ENCODE peak calls at places on chromosomes 6 and 20, in nine cellular contexts. One of them, this sample, is unnamed.

GRCh38 chr20:23435675-23436539 is 3.6 kb upstream of the CSTL1 start:
- DNase-seq in RCC 7860: no peak
- DNase-seq in activated CD4-positive, alpha-beta T cell treated with anti-CD3 and anti-CD28 coated beads, Interleukin-2, amount 50 U/mL, for 24 hours: no peak
- DNase-seq in kidney glomerular epithelial cell: no peak
- DNase-seq in activated effector memory CD4-positive, alpha-beta T cell treated with anti-CD3 and anti-CD28 coated beads, Interleukin-2, amount 50 U/mL, for 16 hours: no peak
- DNase-seq in RPMI7951: peak
- DNase-seq in heart left ventricle: no peak
- DNase-seq in stimulated activated CD8-positive, alpha-beta memory T cell treated with anti-CD3 and anti-CD28 coated beads, Interleukin-12 subunit alpha, Interleukin-12 subunit beta, amount 100 ng/mL, for 4 hours: no peak
- DNase-seq in naive B cell: no peak
- DNase-seq in this sample: no peak

GRCh38 chr6:102356170-102356569 is 962.7 kb downstream of the GRIK2 start:
- DNase-seq in heart left ventricle: no peak
- DNase-seq in kidney glomerular epithelial cell: no peak
- DNase-seq in activated CD4-positive, alpha-beta T cell treated with anti-CD3 and anti-CD28 coated beads, Interleukin-2, amount 50 U/mL, for 24 hours: no peak
- DNase-seq in RCC 7860: no peak
- DNase-seq in stimulated activated CD8-positive, alpha-beta memory T cell treated with anti-CD3 and anti-CD28 coated beads, Interleukin-12 subunit alpha, Interleukin-12 subunit beta, amount 100 ng/mL, for 4 hours: no peak
- DNase-seq in RPMI7951: no peak
- DNase-seq in activated effector memory CD4-positive, alpha-beta T cell treated with anti-CD3 and anti-CD28 coated beads, Interleukin-2, amount 50 U/mL, for 16 hours: no peak
- DNase-seq in naive B cell: no peak
- DNase-seq in this sample: no peak

GRCh38 chr6:17193376-17193775 is 87.8 kb upstream of the RBM24 start:
- DNase-seq in RCC 7860: no peak
- DNase-seq in RPMI7951: no peak
- DNase-seq in naive B cell: no peak
- DNase-seq in heart left ventricle: no peak
- DNase-seq in activated effector memory CD4-positive, alpha-beta T cell treated with anti-CD3 and anti-CD28 coated beads, Interleukin-2, amount 50 U/mL, for 16 hours: no peak
- DNase-seq in stimulated activated CD8-positive, alpha-beta memory T cell treated with anti-CD3 and anti-CD28 coated beads, Interleukin-12 subunit alpha, Interleukin-12 subunit beta, amount 100 ng/mL, for 4 hours: no peak
- DNase-seq in kidney glomerular epithelial cell: no peak
- DNase-seq in activated CD4-positive, alpha-beta T cell treated with anti-CD3 and anti-CD28 coated beads, Interleukin-2, amount 50 U/mL, for 24 hours: no peak
- DNase-seq in this sample: no peak

GRCh38 chr6:11389977-11390376 is 147.6 kb upstream of the TMEM170B start:
- DNase-seq in activated effector memory CD4-positive, alpha-beta T cell treated with anti-CD3 and anti-CD28 coated beads, Interleukin-2, amount 50 U/mL, for 16 hours: no peak
- DNase-seq in stimulated activated CD8-positive, alpha-beta memory T cell treated with anti-CD3 and anti-CD28 coated beads, Interleukin-12 subunit alpha, Interleukin-12 subunit beta, amount 100 ng/mL, for 4 hours: no peak
- DNase-seq in RCC 7860: no peak
- DNase-seq in kidney glomerular epithelial cell: no peak
- DNase-seq in heart left ventricle: peak
- DNase-seq in activated CD4-positive, alpha-beta T cell treated with anti-CD3 and anti-CD28 coated beads, Interleukin-2, amount 50 U/mL, for 24 hours: no peak
- DNase-seq in RPMI7951: peak
- DNase-seq in naive B cell: no peak
- DNase-seq in this sample: no peak

GRCh38 chr6:40427196-40427595 is 160.0 kb downstream of the LRFN2 start:
- DNase-seq in activated CD4-positive, alpha-beta T cell treated with anti-CD3 and anti-CD28 coated beads, Interleukin-2, amount 50 U/mL, for 24 hours: no peak
- DNase-seq in activated effector memory CD4-positive, alpha-beta T cell treated with anti-CD3 and anti-CD28 coated beads, Interleukin-2, amount 50 U/mL, for 16 hours: no peak
- DNase-seq in RCC 7860: no peak
- DNase-seq in heart left ventricle: no peak
- DNase-seq in kidney glomerular epithelial cell: no peak
- DNase-seq in RPMI7951: no peak
- DNase-seq in naive B cell: no peak
- DNase-seq in stimulated activated CD8-positive, alpha-beta memory T cell treated with anti-CD3 and anti-CD28 coated beads, Interleukin-12 subunit alpha, Interleukin-12 subunit beta, amount 100 ng/mL, for 4 hours: no peak
- DNase-seq in this sample: no peak

GRCh38 chr6:705047-705446 is 12.1 kb upstream of the EXOC2 start:
- DNase-seq in activated CD4-positive, alpha-beta T cell treated with anti-CD3 and anti-CD28 coated beads, Interleukin-2, amount 50 U/mL, for 24 hours: no peak
- DNase-seq in RPMI7951: no peak
- DNase-seq in heart left ventricle: no peak
- DNase-seq in naive B cell: no peak
- DNase-seq in stimulated activated CD8-positive, alpha-beta memory T cell treated with anti-CD3 and anti-CD28 coated beads, Interleukin-12 subunit alpha, Interleukin-12 subunit beta, amount 100 ng/mL, for 4 hours: no peak
- DNase-seq in kidney glomerular epithelial cell: no peak
- DNase-seq in RCC 7860: no peak
- DNase-seq in activated effector memory CD4-positive, alpha-beta T cell treated with anti-CD3 and anti-CD28 coated beads, Interleukin-2, amount 50 U/mL, for 16 hours: no peak
- DNase-seq in this sample: no peak

GRCh38 chr6:2434116-2434515 is 188.7 kb upstream of the GMDS start:
- DNase-seq in naive B cell: no peak
- DNase-seq in stimulated activated CD8-positive, alpha-beta memory T cell treated with anti-CD3 and anti-CD28 coated beads, Interleukin-12 subunit alpha, Interleukin-12 subunit beta, amount 100 ng/mL, for 4 hours: no peak
- DNase-seq in kidney glomerular epithelial cell: peak
- DNase-seq in activated effector memory CD4-positive, alpha-beta T cell treated with anti-CD3 and anti-CD28 coated beads, Interleukin-2, amount 50 U/mL, for 16 hours: no peak
- DNase-seq in RCC 7860: peak
- DNase-seq in RPMI7951: no peak
- DNase-seq in activated CD4-positive, alpha-beta T cell treated with anti-CD3 and anti-CD28 coated beads, Interleukin-2, amount 50 U/mL, for 24 hours: no peak
- DNase-seq in heart left ventricle: no peak
- DNase-seq in this sample: no peak

GRCh38 chr6:78947962-78948361 is 80.6 kb downstream of the IRAK1BP1 start:
- DNase-seq in stimulated activated CD8-positive, alpha-beta memory T cell treated with anti-CD3 and anti-CD28 coated beads, Interleukin-12 subunit alpha, Interleukin-12 subunit beta, amount 100 ng/mL, for 4 hours: no peak
- DNase-seq in RPMI7951: peak
- DNase-seq in activated effector memory CD4-positive, alpha-beta T cell treated with anti-CD3 and anti-CD28 coated beads, Interleukin-2, amount 50 U/mL, for 16 hours: no peak
- DNase-seq in activated CD4-positive, alpha-beta T cell treated with anti-CD3 and anti-CD28 coated beads, Interleukin-2, amount 50 U/mL, for 24 hours: no peak
- DNase-seq in kidney glomerular epithelial cell: peak
- DNase-seq in RCC 7860: no peak
- DNase-seq in heart left ventricle: no peak
- DNase-seq in naive B cell: no peak
- DNase-seq in this sample: no peak

GRCh38 chr6:89792881-89793280 is 26.7 kb downstream of the MDN1 start:
- DNase-seq in RPMI7951: peak
- DNase-seq in RCC 7860: peak
- DNase-seq in activated CD4-positive, alpha-beta T cell treated with anti-CD3 and anti-CD28 coated beads, Interleukin-2, amount 50 U/mL, for 24 hours: no peak
- DNase-seq in activated effector memory CD4-positive, alpha-beta T cell treated with anti-CD3 and anti-CD28 coated beads, Interleukin-2, amount 50 U/mL, for 16 hours: no peak
- DNase-seq in kidney glomerular epithelial cell: peak
- DNase-seq in stimulated activated CD8-positive, alpha-beta memory T cell treated with anti-CD3 and anti-CD28 coated beads, Interleukin-12 subunit alpha, Interleukin-12 subunit beta, amount 100 ng/mL, for 4 hours: no peak
- DNase-seq in heart left ventricle: peak
- DNase-seq in naive B cell: no peak
- DNase-seq in this sample: no peak

GRCh38 chr6:134936927-134937326 is 13.0 kb downstream of the ALDH8A1 start:
- DNase-seq in RCC 7860: peak
- DNase-seq in stimulated activated CD8-positive, alpha-beta memory T cell treated with anti-CD3 and anti-CD28 coated beads, Interleukin-12 subunit alpha, Interleukin-12 subunit beta, amount 100 ng/mL, for 4 hours: no peak
- DNase-seq in kidney glomerular epithelial cell: peak
- DNase-seq in heart left ventricle: no peak
- DNase-seq in activated CD4-positive, alpha-beta T cell treated with anti-CD3 and anti-CD28 coated beads, Interleukin-2, amount 50 U/mL, for 24 hours: no peak
- DNase-seq in naive B cell: no peak
- DNase-seq in RPMI7951: peak
- DNase-seq in activated effector memory CD4-positive, alpha-beta T cell treated with anti-CD3 and anti-CD28 coated beads, Interleukin-2, amount 50 U/mL, for 16 hours: no peak
- DNase-seq in this sample: no peak

GRCh38 chr20:40657526-40657925 is 31.5 kb downstream of the MAFB start:
- DNase-seq in activated CD4-positive, alpha-beta T cell treated with anti-CD3 and anti-CD28 coated beads, Interleukin-2, amount 50 U/mL, for 24 hours: no peak
- DNase-seq in stimulated activated CD8-positive, alpha-beta memory T cell treated with anti-CD3 and anti-CD28 coated beads, Interleukin-12 subunit alpha, Interleukin-12 subunit beta, amount 100 ng/mL, for 4 hours: no peak
- DNase-seq in heart left ventricle: no peak
- DNase-seq in kidney glomerular epithelial cell: no peak
- DNase-seq in RPMI7951: no peak
- DNase-seq in RCC 7860: no peak
- DNase-seq in naive B cell: no peak
- DNase-seq in activated effector memory CD4-positive, alpha-beta T cell treated with anti-CD3 and anti-CD28 coated beads, Interleukin-2, amount 50 U/mL, for 16 hours: no peak
- DNase-seq in this sample: no peak

GRCh38 chr6:155103816-155104366 is 108.8 kb downstream of the TIAM2 start:
- DNase-seq in naive B cell: no peak
- DNase-seq in RCC 7860: peak
- DNase-seq in stimulated activated CD8-positive, alpha-beta memory T cell treated with anti-CD3 and anti-CD28 coated beads, Interleukin-12 subunit alpha, Interleukin-12 subunit beta, amount 100 ng/mL, for 4 hours: peak
- DNase-seq in kidney glomerular epithelial cell: peak
- DNase-seq in heart left ventricle: no peak
- DNase-seq in activated CD4-positive, alpha-beta T cell treated with anti-CD3 and anti-CD28 coated beads, Interleukin-2, amount 50 U/mL, for 24 hours: no peak
- DNase-seq in activated effector memory CD4-positive, alpha-beta T cell treated with anti-CD3 and anti-CD28 coated beads, Interleukin-2, amount 50 U/mL, for 16 hours: peak
- DNase-seq in RPMI7951: peak
- DNase-seq in this sample: no peak

GRCh38 chr20:57514273-57514751 is 10.6 kb downstream of the CTCFL start:
- DNase-seq in RPMI7951: peak
- DNase-seq in heart left ventricle: peak
- DNase-seq in activated CD4-positive, alpha-beta T cell treated with anti-CD3 and anti-CD28 coated beads, Interleukin-2, amount 50 U/mL, for 24 hours: no peak
- DNase-seq in kidney glomerular epithelial cell: peak
- DNase-seq in activated effector memory CD4-positive, alpha-beta T cell treated with anti-CD3 and anti-CD28 coated beads, Interleukin-2, amount 50 U/mL, for 16 hours: no peak
- DNase-seq in RCC 7860: peak
- DNase-seq in stimulated activated CD8-positive, alpha-beta memory T cell treated with anti-CD3 and anti-CD28 coated beads, Interleukin-12 subunit alpha, Interleukin-12 subunit beta, amount 100 ng/mL, for 4 hours: no peak
- DNase-seq in naive B cell: no peak
- DNase-seq in this sample: peak

GRCh38 chr6:41967312-41968287 is 26.0 kb upstream of the CCND3 start:
- DNase-seq in activated CD4-positive, alpha-beta T cell treated with anti-CD3 and anti-CD28 coated beads, Interleukin-2, amount 50 U/mL, for 24 hours: no peak
- DNase-seq in activated effector memory CD4-positive, alpha-beta T cell treated with anti-CD3 and anti-CD28 coated beads, Interleukin-2, amount 50 U/mL, for 16 hours: no peak
- DNase-seq in RPMI7951: no peak
- DNase-seq in kidney glomerular epithelial cell: peak
- DNase-seq in RCC 7860: peak
- DNase-seq in naive B cell: no peak
- DNase-seq in stimulated activated CD8-positive, alpha-beta memory T cell treated with anti-CD3 and anti-CD28 coated beads, Interleukin-12 subunit alpha, Interleukin-12 subunit beta, amount 100 ng/mL, for 4 hours: no peak
- DNase-seq in heart left ventricle: no peak
- DNase-seq in this sample: no peak

GRCh38 chr6:69813508-69813907 is 16.7 kb upstream of the LMBRD1 start:
- DNase-seq in naive B cell: peak
- DNase-seq in activated effector memory CD4-positive, alpha-beta T cell treated with anti-CD3 and anti-CD28 coated beads, Interleukin-2, amount 50 U/mL, for 16 hours: no peak
- DNase-seq in stimulated activated CD8-positive, alpha-beta memory T cell treated with anti-CD3 and anti-CD28 coated beads, Interleukin-12 subunit alpha, Interleukin-12 subunit beta, amount 100 ng/mL, for 4 hours: no peak
- DNase-seq in heart left ventricle: no peak
- DNase-seq in RPMI7951: no peak
- DNase-seq in kidney glomerular epithelial cell: no peak
- DNase-seq in RCC 7860: no peak
- DNase-seq in activated CD4-positive, alpha-beta T cell treated with anti-CD3 and anti-CD28 coated beads, Interleukin-2, amount 50 U/mL, for 24 hours: no peak
- DNase-seq in this sample: no peak

GRCh38 chr6:88367248-88367647 is 201.1 kb upstream of the CNR1 start:
- DNase-seq in kidney glomerular epithelial cell: no peak
- DNase-seq in activated CD4-positive, alpha-beta T cell treated with anti-CD3 and anti-CD28 coated beads, Interleukin-2, amount 50 U/mL, for 24 hours: no peak
- DNase-seq in heart left ventricle: no peak
- DNase-seq in stimulated activated CD8-positive, alpha-beta memory T cell treated with anti-CD3 and anti-CD28 coated beads, Interleukin-12 subunit alpha, Interleukin-12 subunit beta, amount 100 ng/mL, for 4 hours: no peak
- DNase-seq in RCC 7860: no peak
- DNase-seq in naive B cell: no peak
- DNase-seq in activated effector memory CD4-positive, alpha-beta T cell treated with anti-CD3 and anti-CD28 coated beads, Interleukin-2, amount 50 U/mL, for 16 hours: no peak
- DNase-seq in RPMI7951: no peak
- DNase-seq in this sample: no peak

GRCh38 chr6:157725836-157726235 is 97.2 kb upstream of the SNX9 start:
- DNase-seq in stimulated activated CD8-positive, alpha-beta memory T cell treated with anti-CD3 and anti-CD28 coated beads, Interleukin-12 subunit alpha, Interleukin-12 subunit beta, amount 100 ng/mL, for 4 hours: no peak
- DNase-seq in activated CD4-positive, alpha-beta T cell treated with anti-CD3 and anti-CD28 coated beads, Interleukin-2, amount 50 U/mL, for 24 hours: no peak
- DNase-seq in naive B cell: no peak
- DNase-seq in heart left ventricle: no peak
- DNase-seq in RCC 7860: no peak
- DNase-seq in activated effector memory CD4-positive, alpha-beta T cell treated with anti-CD3 and anti-CD28 coated beads, Interleukin-2, amount 50 U/mL, for 16 hours: no peak
- DNase-seq in kidney glomerular epithelial cell: no peak
- DNase-seq in RPMI7951: no peak
- DNase-seq in this sample: no peak

GRCh38 chr20:62523473-62524203 is 47.8 kb upstream of the GATA5 start:
- DNase-seq in kidney glomerular epithelial cell: no peak
- DNase-seq in activated effector memory CD4-positive, alpha-beta T cell treated with anti-CD3 and anti-CD28 coated beads, Interleukin-2, amount 50 U/mL, for 16 hours: peak
- DNase-seq in heart left ventricle: no peak
- DNase-seq in RCC 7860: no peak
- DNase-seq in RPMI7951: peak
- DNase-seq in naive B cell: no peak
- DNase-seq in stimulated activated CD8-positive, alpha-beta memory T cell treated with anti-CD3 and anti-CD28 coated beads, Interleukin-12 subunit alpha, Interleukin-12 subunit beta, amount 100 ng/mL, for 4 hours: peak
- DNase-seq in activated CD4-positive, alpha-beta T cell treated with anti-CD3 and anti-CD28 coated beads, Interleukin-2, amount 50 U/mL, for 24 hours: no peak
- DNase-seq in this sample: no peak

GRCh38 chr20:53943522-53944291 is 126.7 kb downstream of the BCAS1 start:
- DNase-seq in stimulated activated CD8-positive, alpha-beta memory T cell treated with anti-CD3 and anti-CD28 coated beads, Interleukin-12 subunit alpha, Interleukin-12 subunit beta, amount 100 ng/mL, for 4 hours: no peak
- DNase-seq in RCC 7860: no peak
- DNase-seq in activated CD4-positive, alpha-beta T cell treated with anti-CD3 and anti-CD28 coated beads, Interleukin-2, amount 50 U/mL, for 24 hours: no peak
- DNase-seq in kidney glomerular epithelial cell: peak
- DNase-seq in activated effector memory CD4-positive, alpha-beta T cell treated with anti-CD3 and anti-CD28 coated beads, Interleukin-2, amount 50 U/mL, for 16 hours: peak
- DNase-seq in heart left ventricle: no peak
- DNase-seq in naive B cell: peak
- DNase-seq in RPMI7951: peak
- DNase-seq in this sample: no peak

GRCh38 chr6:168134399-168135201 is 55.6 kb upstream of the FRMD1 start:
- DNase-seq in activated effector memory CD4-positive, alpha-beta T cell treated with anti-CD3 and anti-CD28 coated beads, Interleukin-2, amount 50 U/mL, for 16 hours: no peak
- DNase-seq in stimulated activated CD8-positive, alpha-beta memory T cell treated with anti-CD3 and anti-CD28 coated beads, Interleukin-12 subunit alpha, Interleukin-12 subunit beta, amount 100 ng/mL, for 4 hours: no peak
- DNase-seq in activated CD4-positive, alpha-beta T cell treated with anti-CD3 and anti-CD28 coated beads, Interleukin-2, amount 50 U/mL, for 24 hours: no peak
- DNase-seq in kidney glomerular epithelial cell: no peak
- DNase-seq in naive B cell: no peak
- DNase-seq in RPMI7951: no peak
- DNase-seq in heart left ventricle: no peak
- DNase-seq in RCC 7860: no peak
- DNase-seq in this sample: no peak

GRCh38 chr20:3783516-3784225 is 2.4 kb upstream of the SPEF1 start:
- DNase-seq in activated CD4-positive, alpha-beta T cell treated with anti-CD3 and anti-CD28 coated beads, Interleukin-2, amount 50 U/mL, for 24 hours: no peak
- DNase-seq in RPMI7951: no peak
- DNase-seq in kidney glomerular epithelial cell: no peak
- DNase-seq in stimulated activated CD8-positive, alpha-beta memory T cell treated with anti-CD3 and anti-CD28 coated beads, Interleukin-12 subunit alpha, Interleukin-12 subunit beta, amount 100 ng/mL, for 4 hours: no peak
- DNase-seq in activated effector memory CD4-positive, alpha-beta T cell treated with anti-CD3 and anti-CD28 coated beads, Interleukin-2, amount 50 U/mL, for 16 hours: no peak
- DNase-seq in heart left ventricle: no peak
- DNase-seq in RCC 7860: no peak
- DNase-seq in naive B cell: no peak
- DNase-seq in this sample: peak

GRCh38 chr20:57432874-57433491 is 41.8 kb downstream of the RBM38 start:
- DNase-seq in RPMI7951: peak
- DNase-seq in activated CD4-positive, alpha-beta T cell treated with anti-CD3 and anti-CD28 coated beads, Interleukin-2, amount 50 U/mL, for 24 hours: peak
- DNase-seq in naive B cell: peak
- DNase-seq in activated effector memory CD4-positive, alpha-beta T cell treated with anti-CD3 and anti-CD28 coated beads, Interleukin-2, amount 50 U/mL, for 16 hours: peak
- DNase-seq in RCC 7860: no peak
- DNase-seq in stimulated activated CD8-positive, alpha-beta memory T cell treated with anti-CD3 and anti-CD28 coated beads, Interleukin-12 subunit alpha, Interleukin-12 subunit beta, amount 100 ng/mL, for 4 hours: peak
- DNase-seq in heart left ventricle: peak
- DNase-seq in kidney glomerular epithelial cell: no peak
- DNase-seq in this sample: peak

GRCh38 chr6:155248021-155249001 is 15.5 kb upstream of the CLDN20 start:
- DNase-seq in activated CD4-positive, alpha-beta T cell treated with anti-CD3 and anti-CD28 coated beads, Interleukin-2, amount 50 U/mL, for 24 hours: no peak
- DNase-seq in kidney glomerular epithelial cell: peak
- DNase-seq in RCC 7860: no peak
- DNase-seq in stimulated activated CD8-positive, alpha-beta memory T cell treated with anti-CD3 and anti-CD28 coated beads, Interleukin-12 subunit alpha, Interleukin-12 subunit beta, amount 100 ng/mL, for 4 hours: no peak
- DNase-seq in activated effector memory CD4-positive, alpha-beta T cell treated with anti-CD3 and anti-CD28 coated beads, Interleukin-2, amount 50 U/mL, for 16 hours: peak
- DNase-seq in RPMI7951: peak
- DNase-seq in naive B cell: no peak
- DNase-seq in heart left ventricle: peak
- DNase-seq in this sample: peak

GRCh38 chr6:87909849-87910248 is 137.8 kb upstream of the SPACA1 start:
- DNase-seq in RPMI7951: peak
- DNase-seq in stimulated activated CD8-positive, alpha-beta memory T cell treated with anti-CD3 and anti-CD28 coated beads, Interleukin-12 subunit alpha, Interleukin-12 subunit beta, amount 100 ng/mL, for 4 hours: no peak
- DNase-seq in RCC 7860: peak
- DNase-seq in activated effector memory CD4-positive, alpha-beta T cell treated with anti-CD3 and anti-CD28 coated beads, Interleukin-2, amount 50 U/mL, for 16 hours: no peak
- DNase-seq in naive B cell: no peak
- DNase-seq in heart left ventricle: no peak
- DNase-seq in activated CD4-positive, alpha-beta T cell treated with anti-CD3 and anti-CD28 coated beads, Interleukin-2, amount 50 U/mL, for 24 hours: no peak
- DNase-seq in kidney glomerular epithelial cell: peak
- DNase-seq in this sample: no peak

GRCh38 chr20:574297-574942 is 30.8 kb upstream of the CSNK2A1 start:
- DNase-seq in kidney glomerular epithelial cell: no peak
- DNase-seq in naive B cell: no peak
- DNase-seq in RCC 7860: no peak
- DNase-seq in activated effector memory CD4-positive, alpha-beta T cell treated with anti-CD3 and anti-CD28 coated beads, Interleukin-2, amount 50 U/mL, for 16 hours: no peak
- DNase-seq in activated CD4-positive, alpha-beta T cell treated with anti-CD3 and anti-CD28 coated beads, Interleukin-2, amount 50 U/mL, for 24 hours: no peak
- DNase-seq in RPMI7951: no peak
- DNase-seq in stimulated activated CD8-positive, alpha-beta memory T cell treated with anti-CD3 and anti-CD28 coated beads, Interleukin-12 subunit alpha, Interleukin-12 subunit beta, amount 100 ng/mL, for 4 hours: no peak
- DNase-seq in heart left ventricle: peak
- DNase-seq in this sample: no peak

GRCh38 chr20:13858496-13859270 is 73.9 kb downstream of the NDUFAF5 start:
- DNase-seq in heart left ventricle: no peak
- DNase-seq in kidney glomerular epithelial cell: no peak
- DNase-seq in RCC 7860: no peak
- DNase-seq in RPMI7951: no peak
- DNase-seq in activated effector memory CD4-positive, alpha-beta T cell treated with anti-CD3 and anti-CD28 coated beads, Interleukin-2, amount 50 U/mL, for 16 hours: no peak
- DNase-seq in naive B cell: no peak
- DNase-seq in stimulated activated CD8-positive, alpha-beta memory T cell treated with anti-CD3 and anti-CD28 coated beads, Interleukin-12 subunit alpha, Interleukin-12 subunit beta, amount 100 ng/mL, for 4 hours: no peak
- DNase-seq in activated CD4-positive, alpha-beta T cell treated with anti-CD3 and anti-CD28 coated beads, Interleukin-2, amount 50 U/mL, for 24 hours: no peak
- DNase-seq in this sample: no peak

GRCh38 chr6:111951439-111952140 is 78.3 kb upstream of the FYN start:
- DNase-seq in RPMI7951: no peak
- DNase-seq in activated CD4-positive, alpha-beta T cell treated with anti-CD3 and anti-CD28 coated beads, Interleukin-2, amount 50 U/mL, for 24 hours: no peak
- DNase-seq in activated effector memory CD4-positive, alpha-beta T cell treated with anti-CD3 and anti-CD28 coated beads, Interleukin-2, amount 50 U/mL, for 16 hours: no peak
- DNase-seq in stimulated activated CD8-positive, alpha-beta memory T cell treated with anti-CD3 and anti-CD28 coated beads, Interleukin-12 subunit alpha, Interleukin-12 subunit beta, amount 100 ng/mL, for 4 hours: no peak
- DNase-seq in naive B cell: no peak
- DNase-seq in kidney glomerular epithelial cell: no peak
- DNase-seq in RCC 7860: no peak
- DNase-seq in heart left ventricle: no peak
- DNase-seq in this sample: no peak

GRCh38 chr20:50005378-50006020 is 22.7 kb downstream of the SNAI1 start:
- DNase-seq in RCC 7860: peak
- DNase-seq in activated CD4-positive, alpha-beta T cell treated with anti-CD3 and anti-CD28 coated beads, Interleukin-2, amount 50 U/mL, for 24 hours: no peak
- DNase-seq in naive B cell: no peak
- DNase-seq in stimulated activated CD8-positive, alpha-beta memory T cell treated with anti-CD3 and anti-CD28 coated beads, Interleukin-12 subunit alpha, Interleukin-12 subunit beta, amount 100 ng/mL, for 4 hours: no peak
- DNase-seq in kidney glomerular epithelial cell: no peak
- DNase-seq in activated effector memory CD4-positive, alpha-beta T cell treated with anti-CD3 and anti-CD28 coated beads, Interleukin-2, amount 50 U/mL, for 16 hours: no peak
- DNase-seq in heart left ventricle: peak
- DNase-seq in RPMI7951: no peak
- DNase-seq in this sample: no peak

GRCh38 chr6:71333700-71334099 is 45.1 kb downstream of the OGFRL1 start:
- DNase-seq in naive B cell: no peak
- DNase-seq in kidney glomerular epithelial cell: peak
- DNase-seq in RPMI7951: peak
- DNase-seq in activated effector memory CD4-positive, alpha-beta T cell treated with anti-CD3 and anti-CD28 coated beads, Interleukin-2, amount 50 U/mL, for 16 hours: no peak
- DNase-seq in RCC 7860: peak
- DNase-seq in stimulated activated CD8-positive, alpha-beta memory T cell treated with anti-CD3 and anti-CD28 coated beads, Interleukin-12 subunit alpha, Interleukin-12 subunit beta, amount 100 ng/mL, for 4 hours: no peak
- DNase-seq in heart left ventricle: no peak
- DNase-seq in activated CD4-positive, alpha-beta T cell treated with anti-CD3 and anti-CD28 coated beads, Interleukin-2, amount 50 U/mL, for 24 hours: no peak
- DNase-seq in this sample: no peak

GRCh38 chr6:32069878-32070515 is 31.8 kb downstream of the CYP21A2 start:
- DNase-seq in activated effector memory CD4-positive, alpha-beta T cell treated with anti-CD3 and anti-CD28 coated beads, Interleukin-2, amount 50 U/mL, for 16 hours: no peak
- DNase-seq in kidney glomerular epithelial cell: no peak
- DNase-seq in naive B cell: no peak
- DNase-seq in RPMI7951: no peak
- DNase-seq in activated CD4-positive, alpha-beta T cell treated with anti-CD3 and anti-CD28 coated beads, Interleukin-2, amount 50 U/mL, for 24 hours: no peak
- DNase-seq in heart left ventricle: no peak
- DNase-seq in RCC 7860: no peak
- DNase-seq in stimulated activated CD8-positive, alpha-beta memory T cell treated with anti-CD3 and anti-CD28 coated beads, Interleukin-12 subunit alpha, Interleukin-12 subunit beta, amount 100 ng/mL, for 4 hours: no peak
- DNase-seq in this sample: no peak

GRCh38 chr20:19976595-19977372 is 40.4 kb upstream of the NAA20 start:
- DNase-seq in activated effector memory CD4-positive, alpha-beta T cell treated with anti-CD3 and anti-CD28 coated beads, Interleukin-2, amount 50 U/mL, for 16 hours: no peak
- DNase-seq in RPMI7951: peak
- DNase-seq in RCC 7860: peak
- DNase-seq in naive B cell: no peak
- DNase-seq in kidney glomerular epithelial cell: peak
- DNase-seq in heart left ventricle: peak
- DNase-seq in stimulated activated CD8-positive, alpha-beta memory T cell treated with anti-CD3 and anti-CD28 coated beads, Interleukin-12 subunit alpha, Interleukin-12 subunit beta, amount 100 ng/mL, for 4 hours: no peak
- DNase-seq in activated CD4-positive, alpha-beta T cell treated with anti-CD3 and anti-CD28 coated beads, Interleukin-2, amount 50 U/mL, for 24 hours: no peak
- DNase-seq in this sample: peak